ENCODE peak calls at places on chromosome 3, in nine cellular contexts. X, F, W, C, D, M, Z, U and G are unnamed samples. For H3K27me3, the result is how much of the 10 kb centered on the place peaks cover.

GRCh38 chr3:108297636-108298035 is 1.3 kb downstream of the HHLA2 start:
- DNase-seq in X (peak), F (no peak), W (peak), C (no peak), D (no peak), M (no peak), Z (no peak), U (no peak), G (no peak)

GRCh38 chr3:32956750-32957570 is 5.5 kb downstream of the CCR4 start:
- DNase-seq in X (no peak), F (no peak), W (no peak), C (no peak), D (peak), M (no peak), Z (no peak), U (peak), G (no peak)

GRCh38 chr3:63015614-63016016 is 140.4 kb upstream of the CADPS start:
- DNase-seq in X (no peak), F (no peak), W (peak), C (no peak), D (no peak), M (no peak), Z (no peak), U (no peak), G (no peak)

GRCh38 chr3:88988906-88989305 is 118.5 kb upstream of the EPHA3 start:
- DNase-seq in X (no peak), F (no peak), W (no peak), C (no peak), D (no peak), M (no peak), Z (no peak), U (no peak), G (no peak)

GRCh38 chr3:72413228-72413627 is 435.0 kb downstream of the SHQ1 start:
- DNase-seq in X (no peak), F (no peak), W (no peak), C (no peak), D (peak), M (no peak), Z (no peak), U (peak), G (no peak)

GRCh38 chr3:196501316-196502064 is 2.1 kb downstream of the RNF168 start:
- DNase-seq in X (no peak), F (no peak), W (peak), C (no peak), D (peak), M (no peak), Z (no peak), U (peak), G (no peak)

GRCh38 chr3:66362541-66362941 is 138.3 kb downstream of the LRIG1 start:
- DNase-seq in X (no peak), F (no peak), W (no peak), C (no peak), D (peak), M (no peak), Z (no peak), U (peak), G (no peak)

GRCh38 chr3:28286595-28286994 is 45.2 kb downstream of the CMC1 start:
- DNase-seq in X (no peak), F (no peak), W (peak), C (no peak), D (peak), M (no peak), Z (no peak), U (peak), G (no peak)

GRCh38 chr3:120039642-120040610 is 54.3 kb downstream of the GSK3B start:
- DNase-seq in X (no peak), F (no peak), W (no peak), C (no peak), D (no peak), M (no peak), Z (no peak), U (peak), G (no peak)

GRCh38 chr3:126259411-126260391 is 79.3 kb upstream of the ALDH1L1 start:
- DNase-seq in X (peak), F (peak), W (peak), C (peak), D (peak), M (no peak), Z (peak), U (no peak), G (no peak)

GRCh38 chr3:101853971-101854370 is 4.7 kb downstream of the NFKBIZ start:
- DNase-seq in X (no peak), F (no peak), W (no peak), C (no peak), D (no peak), M (no peak), Z (no peak), U (no peak), G (no peak)

GRCh38 chr3:186108106-186108940 is 566 bp downstream of the ETV5 start:
- DNase-seq in X (no peak), F (peak), W (peak), C (peak), D (peak), M (no peak), Z (peak), U (peak), G (no peak)

GRCh38 chr3:132721479-132722164 is 587 bp downstream of the NPHP3 start:
- DNase-seq in X (peak), F (peak), W (peak), C (peak), D (peak), M (peak), Z (peak), U (peak), G (peak)

GRCh38 chr3:115325539-115325938 is 178.5 kb upstream of the ZBTB20 start:
- DNase-seq in X (peak), F (no peak), W (peak), C (no peak), D (peak), M (no peak), Z (no peak), U (peak), G (no peak)

GRCh38 chr3:72836923-72837322 is 11.3 kb downstream of the SHQ1 start:
- DNase-seq in X (peak), F (peak), W (no peak), C (peak), D (no peak), M (no peak), Z (peak), U (no peak), G (no peak)

GRCh38 chr3:160644491-160644890 is 32.5 kb upstream of the ARL14 start:
- DNase-seq in X (no peak), F (no peak), W (no peak), C (no peak), D (no peak), M (no peak), Z (no peak), U (no peak), G (no peak)

GRCh38 chr3:128289534-128289933 is 136.3 kb downstream of the EEFSEC start:
- DNase-seq in X (no peak), F (no peak), W (no peak), C (no peak), D (no peak), M (no peak), Z (no peak), U (no peak), G (no peak)

GRCh38 chr3:15218689-15219088 is 12.6 kb downstream of the CAPN7 start:
- DNase-seq in X (no peak), F (no peak), W (peak), C (no peak), D (no peak), M (no peak), Z (no peak), U (no peak), G (no peak)

GRCh38 chr3:30161370-30161769 is 445.0 kb upstream of the TGFBR2 start:
- DNase-seq in X (no peak), F (peak), W (no peak), C (no peak), D (peak), M (no peak), Z (no peak), U (peak), G (no peak)

DNA sequence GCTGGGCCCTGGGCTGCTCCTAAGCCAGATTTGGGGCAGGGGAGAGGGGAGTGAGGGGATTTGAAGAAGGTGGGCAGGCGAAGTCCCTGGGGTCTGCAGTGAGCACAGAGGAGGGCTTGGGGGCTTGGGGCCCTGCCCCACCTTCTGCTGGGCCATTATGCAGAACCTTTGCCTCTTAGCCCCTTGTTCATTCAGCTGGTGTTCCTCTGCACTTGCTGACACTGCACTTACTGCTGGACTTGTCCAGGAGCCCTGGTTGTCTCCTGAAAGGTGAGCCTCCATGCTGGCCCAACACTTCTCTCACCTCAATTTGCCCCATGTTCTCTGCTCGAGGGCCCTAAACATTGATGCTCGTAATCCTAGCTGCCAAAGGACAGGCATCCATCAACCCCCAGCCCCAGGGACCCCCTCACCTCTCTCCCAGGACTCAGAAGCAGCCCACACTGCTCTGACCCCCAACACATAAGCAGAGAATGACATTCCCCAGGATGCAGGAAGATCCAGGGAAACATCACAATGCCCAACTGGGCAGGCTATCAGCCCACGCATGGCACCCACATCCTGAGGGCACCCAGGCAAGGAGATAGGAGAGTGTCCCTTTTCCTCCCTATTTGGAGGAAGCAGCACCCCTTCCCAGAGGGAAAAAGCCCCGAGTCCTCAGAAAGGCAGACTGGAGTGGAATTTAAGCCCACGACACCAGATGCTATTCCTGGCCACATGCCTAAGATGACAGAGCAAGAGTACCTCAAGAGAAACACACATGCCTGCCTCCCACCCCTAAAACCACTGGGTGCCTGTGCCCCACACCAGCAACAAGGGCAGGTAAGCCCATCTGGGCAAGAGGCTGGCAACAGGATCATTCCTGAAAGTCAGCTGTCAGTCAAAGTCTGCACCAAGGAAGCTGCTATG is 76.8 kb downstream of the ADCY5 start:
- DNase-seq in X (no peak), F (no peak), W (peak), C (no peak), D (no peak), M (no peak), Z (no peak), U (no peak), G (no peak)
- H3K27ac ChIP-seq in X (no peak), F (no peak), W (peak), C (no peak), D (no peak), M (no peak), Z (no peak), U (no peak), G (no peak)

GRCh38 chr3:194994551-194994981 is 276.4 kb downstream of the XXYLT1 start:
- DNase-seq in X (no peak), F (no peak), W (no peak), C (no peak), D (no peak), M (no peak), Z (no peak), U (no peak), G (no peak)
- TF ChIP-seq CTCF in X (no peak), F (no peak), W (no peak), C (no peak), D (no peak), M (no peak), Z (no peak), U (no peak), G (no peak)

GRCh38 chr3:58237940-58238681 is 519 bp downstream of the ABHD6 start:
- DNase-seq in X (peak), F (peak), W (peak), C (peak), D (peak), M (peak), Z (peak), U (no peak), G (peak)

GRCh38 chr3:58237238-58237939 is at the start of gene ABHD6:
- DNase-seq in X (peak), F (peak), W (peak), C (peak), D (peak), M (peak), Z (peak), U (peak), G (peak)

GRCh38 chr3:58235970-58236369 is 1.6 kb upstream of the ABHD6 start:
- DNase-seq in X (no peak), F (no peak), W (no peak), C (no peak), D (no peak), M (no peak), Z (no peak), U (no peak), G (no peak)

GRCh38 chr3:58238830-58239229 is 1.2 kb downstream of the ABHD6 start:
- DNase-seq in X (no peak), F (no peak), W (no peak), C (no peak), D (no peak), M (no peak), Z (no peak), U (no peak), G (no peak)

GRCh38 chr3:58236527-58237237 is 910 bp upstream of the ABHD6 start:
- DNase-seq in X (no peak), F (no peak), W (no peak), C (no peak), D (no peak), M (no peak), Z (peak), U (no peak), G (no peak)
- H3K27me3 ChIP-seq in X (under half), F (under half), W (under half), C (under half), D (under half), M (under half), Z (under half), U (under half), G (under half)

GRCh38 chr3:20904674-20905073 is 718.7 kb upstream of the SGO1 start:
- DNase-seq in X (no peak), F (no peak), W (peak), C (no peak), D (no peak), M (no peak), Z (no peak), U (no peak), G (no peak)
- H3K27ac ChIP-seq in X (no peak), F (no peak), W (no peak), C (no peak), D (no peak), M (no peak), Z (no peak), U (no peak), G (no peak)